ENCODE peak calls at places on chromosomes 13 and 19, in nine cellular contexts. M is heart left ventricle; C is AG08395; T is activated naive CD4-positive, alpha-beta T cell treated with anti-CD3 and anti-CD28 coated beads for 36 hours; N is astrocyte of the spinal cord; X is Calu3; U is anterior cingulate cortex; F is stimulated activated CD4-positive, alpha-beta T cell treated with anti-CD3 and anti-CD28 coated beads, Interleukin-1b, Interleukin-23, amount 100 ng/mL, for 1 hour; Q is activated naive CD8-positive, alpha-beta T cell treated with anti-CD3 and anti-CD28 coated beads for 36 hours. E is an unnamed sample.

GRCh38 chr13:74202129-74202528 is 67.9 kb upstream of the KLF12 start:
- DNase-seq in M (no peak), C (no peak), T (no peak), N (no peak), X (no peak), U (no peak), F (no peak), Q (no peak), E (no peak)

GRCh38 chr19:7618771-7619510 is 10.4 kb downstream of the XAB2 start:
- DNase-seq in M (no peak), C (no peak), T (no peak), N (no peak), X (peak; percentile 83), U (no peak), F (no peak), Q (no peak), E (no peak)

GRCh38 chr19:21483589-21484170 is 21.7 kb upstream of the ZNF429 start:
- DNase-seq in M (no peak), C (no peak), T (peak; percentile 78), N (no peak), X (no peak), U (peak; percentile 9), F (peak; percentile 67), Q (peak; percentile 61), E (no peak)

GRCh38 chr19:18901503-18901890 is 5.5 kb upstream of the CERS1 start:
- DNase-seq in M (no peak), C (no peak), T (no peak), N (no peak), X (no peak), U (no peak), F (no peak), Q (no peak), E (no peak)

GRCh38 chr19:44611812-44612295 is 1.5 kb upstream of the IGSF23 start:
- DNase-seq in M (no peak), C (no peak), T (no peak), N (no peak), X (no peak), U (no peak), F (no peak), Q (no peak), E (no peak)

GRCh38 chr19:13189600-13189999 is 39.4 kb downstream of the IER2 start:
- DNase-seq in M (no peak), C (no peak), T (no peak), N (no peak), X (no peak), U (no peak), F (no peak), Q (no peak), E (no peak)

GRCh38 chr13:113853518-113854237 is 10.2 kb downstream of the GAS6 start:
- DNase-seq in M (peak; percentile 65), C (no peak), T (no peak), N (peak; percentile 52), X (no peak), U (no peak), F (no peak), Q (no peak), E (no peak)

GRCh38 chr13:112079696-112080095 is 12.7 kb downstream of the SOX1 start:
- DNase-seq in M (no peak), C (no peak), T (no peak), N (no peak), X (peak; percentile 1), U (no peak), F (no peak), Q (no peak), E (no peak)

GRCh38 chr13:36858285-36858684 is 39.3 kb downstream of the RFXAP start:
- DNase-seq in M (no peak), C (peak; percentile 58), T (no peak), N (peak; percentile 66), X (no peak), U (no peak), F (no peak), Q (no peak), E (no peak)

GRCh38 chr13:64648293-64648692 is 2581.8 kb downstream of the PCDH9 start:
- DNase-seq in M (no peak), C (no peak), T (no peak), N (no peak), X (no peak), U (no peak), F (no peak), Q (no peak), E (no peak)

GRCh38 chr13:60721063-60721462 is 324.0 kb downstream of the TDRD3 start:
- DNase-seq in M (no peak), C (no peak), T (no peak), N (no peak), X (no peak), U (no peak), F (no peak), Q (no peak), E (no peak)

GRCh38 chr13:58712191-58712590 is 1080.6 kb downstream of the PCDH17 start:
- DNase-seq in M (no peak), C (no peak), T (no peak), N (no peak), X (no peak), U (no peak), F (no peak), Q (no peak), E (no peak)

GRCh38 chr19:54029930-54030490 is 33.7 kb downstream of the VSTM1 start:
- DNase-seq in M (peak; percentile 25), C (peak; percentile 70), T (peak; percentile 72), N (peak; percentile 59), X (peak; percentile 83), U (no peak), F (peak; percentile 18), Q (peak; percentile 38), E (no peak)

GRCh38 chr13:23268441-23268840 is 87.7 kb downstream of the SGCG start:
- DNase-seq in M (no peak), C (no peak), T (peak; percentile 45), N (no peak), X (no peak), U (no peak), F (no peak), Q (peak; percentile 1), E (no peak)

GRCh38 chr13:108463365-108463764 is 166.0 kb upstream of the MYO16 start:
- DNase-seq in M (no peak), C (no peak), T (no peak), N (peak; percentile 95), X (peak; percentile 8), U (no peak), F (no peak), Q (no peak), E (no peak)

GRCh38 chr19:10501971-10502523 is 1.1 kb downstream of the KEAP1 start:
- DNase-seq in M (peak; percentile 76), C (peak; percentile 78), T (peak; percentile 50), N (peak; percentile 35), X (peak; percentile 61), U (peak; percentile 73), F (peak; percentile 27), Q (peak; percentile 39), E (no peak)

GRCh38 chr13:24693862-24694471 is 13.8 kb downstream of the ATP12A start:
- DNase-seq in M (peak; percentile 17), C (peak; percentile 52), T (peak; percentile 74), N (peak; percentile 30), X (peak; percentile 66), U (no peak), F (no peak), Q (peak; percentile 32), E (no peak)